ENCODE peak calls at places on chromosomes 5 and 9, in five cellular contexts. One of them, this sample, is unnamed.

GRCh38 chr9:118091676-118092490 is 387.7 kb downstream of the TLR4 start:
- DNase-seq in stimulated activated CD8-positive, alpha-beta memory T cell treated with anti-CD3 and anti-CD28 coated beads, Interleukin-4, amount 100 ng/mL, for 4 hours: no peak
- DNase-seq in activated T-helper 9 cell treated with anti-CD3 and anti-CD28 coated beads, Interleukin-2, amount 50 U/mL, for 16 hours: no peak
- DNase-seq in left kidney: no peak
- DNase-seq in T-helper 1 cell: no peak
- DNase-seq in this sample: no peak

GRCh38 chr5:179955630-179956029 is 47.9 kb upstream of the TBC1D9B start:
- DNase-seq in stimulated activated CD8-positive, alpha-beta memory T cell treated with anti-CD3 and anti-CD28 coated beads, Interleukin-4, amount 100 ng/mL, for 4 hours: no peak
- DNase-seq in activated T-helper 9 cell treated with anti-CD3 and anti-CD28 coated beads, Interleukin-2, amount 50 U/mL, for 16 hours: no peak
- DNase-seq in left kidney: no peak
- DNase-seq in T-helper 1 cell: no peak
- DNase-seq in this sample: no peak

GRCh38 chr5:74516217-74516636 is 124.3 kb downstream of the ENC1 start:
- DNase-seq in stimulated activated CD8-positive, alpha-beta memory T cell treated with anti-CD3 and anti-CD28 coated beads, Interleukin-4, amount 100 ng/mL, for 4 hours: no peak
- DNase-seq in activated T-helper 9 cell treated with anti-CD3 and anti-CD28 coated beads, Interleukin-2, amount 50 U/mL, for 16 hours: no peak
- DNase-seq in left kidney: peak; percentile 38
- DNase-seq in T-helper 1 cell: no peak
- DNase-seq in this sample: peak; percentile 61

GRCh38 chr5:15431923-15432322 is 68.1 kb upstream of the FBXL7 start:
- DNase-seq in stimulated activated CD8-positive, alpha-beta memory T cell treated with anti-CD3 and anti-CD28 coated beads, Interleukin-4, amount 100 ng/mL, for 4 hours: no peak
- DNase-seq in activated T-helper 9 cell treated with anti-CD3 and anti-CD28 coated beads, Interleukin-2, amount 50 U/mL, for 16 hours: no peak
- DNase-seq in left kidney: no peak
- DNase-seq in T-helper 1 cell: no peak
- DNase-seq in this sample: no peak

GRCh38 chr5:53095931-53096525 is 13.5 kb downstream of the MOCS2 start:
- DNase-seq in stimulated activated CD8-positive, alpha-beta memory T cell treated with anti-CD3 and anti-CD28 coated beads, Interleukin-4, amount 100 ng/mL, for 4 hours: peak; percentile 58
- DNase-seq in activated T-helper 9 cell treated with anti-CD3 and anti-CD28 coated beads, Interleukin-2, amount 50 U/mL, for 16 hours: peak; percentile 43
- DNase-seq in left kidney: peak; percentile 78
- DNase-seq in T-helper 1 cell: peak; percentile 52
- DNase-seq in this sample: peak; percentile 38

GRCh38 chr5:91022518-91022917 is 360.6 kb downstream of the ARRDC3 start:
- DNase-seq in stimulated activated CD8-positive, alpha-beta memory T cell treated with anti-CD3 and anti-CD28 coated beads, Interleukin-4, amount 100 ng/mL, for 4 hours: no peak
- DNase-seq in activated T-helper 9 cell treated with anti-CD3 and anti-CD28 coated beads, Interleukin-2, amount 50 U/mL, for 16 hours: no peak
- DNase-seq in left kidney: no peak
- DNase-seq in T-helper 1 cell: no peak
- DNase-seq in this sample: no peak

GRCh38 chr5:132674671-132675506 is 1.1 kb downstream of the IL4 start:
- DNase-seq in stimulated activated CD8-positive, alpha-beta memory T cell treated with anti-CD3 and anti-CD28 coated beads, Interleukin-4, amount 100 ng/mL, for 4 hours: no peak
- DNase-seq in activated T-helper 9 cell treated with anti-CD3 and anti-CD28 coated beads, Interleukin-2, amount 50 U/mL, for 16 hours: no peak
- DNase-seq in left kidney: no peak
- DNase-seq in T-helper 1 cell: no peak
- DNase-seq in this sample: peak; percentile 96

GRCh38 chr5:140563554-140563953 is 844 bp downstream of the APBB3 start:
- DNase-seq in stimulated activated CD8-positive, alpha-beta memory T cell treated with anti-CD3 and anti-CD28 coated beads, Interleukin-4, amount 100 ng/mL, for 4 hours: no peak
- DNase-seq in activated T-helper 9 cell treated with anti-CD3 and anti-CD28 coated beads, Interleukin-2, amount 50 U/mL, for 16 hours: no peak
- DNase-seq in left kidney: no peak
- DNase-seq in T-helper 1 cell: no peak
- DNase-seq in this sample: no peak

GRCh38 chr5:173327084-173327947 is 898 bp downstream of the STC2 start:
- DNase-seq in stimulated activated CD8-positive, alpha-beta memory T cell treated with anti-CD3 and anti-CD28 coated beads, Interleukin-4, amount 100 ng/mL, for 4 hours: no peak
- DNase-seq in activated T-helper 9 cell treated with anti-CD3 and anti-CD28 coated beads, Interleukin-2, amount 50 U/mL, for 16 hours: no peak
- DNase-seq in left kidney: peak; percentile 42
- DNase-seq in T-helper 1 cell: no peak
- DNase-seq in this sample: no peak

GRCh38 chr5:120446896-120447295 is 17.2 kb upstream of the PRR16 start:
- DNase-seq in stimulated activated CD8-positive, alpha-beta memory T cell treated with anti-CD3 and anti-CD28 coated beads, Interleukin-4, amount 100 ng/mL, for 4 hours: no peak
- DNase-seq in activated T-helper 9 cell treated with anti-CD3 and anti-CD28 coated beads, Interleukin-2, amount 50 U/mL, for 16 hours: no peak
- DNase-seq in left kidney: peak; percentile 24
- DNase-seq in T-helper 1 cell: no peak
- DNase-seq in this sample: peak; percentile 28

GRCh38 chr9:34272146-34272545 is 56.9 kb downstream of the KIF24 start:
- DNase-seq in stimulated activated CD8-positive, alpha-beta memory T cell treated with anti-CD3 and anti-CD28 coated beads, Interleukin-4, amount 100 ng/mL, for 4 hours: no peak
- DNase-seq in activated T-helper 9 cell treated with anti-CD3 and anti-CD28 coated beads, Interleukin-2, amount 50 U/mL, for 16 hours: no peak
- DNase-seq in left kidney: peak; percentile 57
- DNase-seq in T-helper 1 cell: no peak
- DNase-seq in this sample: peak; percentile 30

GRCh38 chr5:169070413-169070812 is 230.5 kb downstream of the SLIT3 start:
- DNase-seq in stimulated activated CD8-positive, alpha-beta memory T cell treated with anti-CD3 and anti-CD28 coated beads, Interleukin-4, amount 100 ng/mL, for 4 hours: no peak
- DNase-seq in activated T-helper 9 cell treated with anti-CD3 and anti-CD28 coated beads, Interleukin-2, amount 50 U/mL, for 16 hours: no peak
- DNase-seq in left kidney: no peak
- DNase-seq in T-helper 1 cell: no peak
- DNase-seq in this sample: no peak

GRCh38 chr5:150082889-150083288 is 3.5 kb downstream of the CSF1R start:
- DNase-seq in stimulated activated CD8-positive, alpha-beta memory T cell treated with anti-CD3 and anti-CD28 coated beads, Interleukin-4, amount 100 ng/mL, for 4 hours: no peak
- DNase-seq in activated T-helper 9 cell treated with anti-CD3 and anti-CD28 coated beads, Interleukin-2, amount 50 U/mL, for 16 hours: no peak
- DNase-seq in left kidney: no peak
- DNase-seq in T-helper 1 cell: no peak
- DNase-seq in this sample: no peak

GRCh38 chr5:54317511-54318260 is 7.3 kb upstream of the ARL15 start:
- DNase-seq in stimulated activated CD8-positive, alpha-beta memory T cell treated with anti-CD3 and anti-CD28 coated beads, Interleukin-4, amount 100 ng/mL, for 4 hours: no peak
- DNase-seq in activated T-helper 9 cell treated with anti-CD3 and anti-CD28 coated beads, Interleukin-2, amount 50 U/mL, for 16 hours: no peak
- DNase-seq in left kidney: no peak
- DNase-seq in T-helper 1 cell: no peak
- DNase-seq in this sample: no peak

GRCh38 chr9:114989600-114990410 is 59.4 kb upstream of the TNFSF8 start:
- DNase-seq in stimulated activated CD8-positive, alpha-beta memory T cell treated with anti-CD3 and anti-CD28 coated beads, Interleukin-4, amount 100 ng/mL, for 4 hours: no peak
- DNase-seq in activated T-helper 9 cell treated with anti-CD3 and anti-CD28 coated beads, Interleukin-2, amount 50 U/mL, for 16 hours: peak; percentile 39
- DNase-seq in left kidney: no peak
- DNase-seq in T-helper 1 cell: no peak
- DNase-seq in this sample: no peak

GRCh38 chr5:95715799-95716461 is 15.2 kb upstream of the RHOBTB3 start:
- DNase-seq in stimulated activated CD8-positive, alpha-beta memory T cell treated with anti-CD3 and anti-CD28 coated beads, Interleukin-4, amount 100 ng/mL, for 4 hours: no peak
- DNase-seq in activated T-helper 9 cell treated with anti-CD3 and anti-CD28 coated beads, Interleukin-2, amount 50 U/mL, for 16 hours: no peak
- DNase-seq in left kidney: no peak
- DNase-seq in T-helper 1 cell: no peak
- DNase-seq in this sample: peak; percentile 61